ENCODE peak calls at places on chromosome X, in four cellular contexts. I is HepG2, H is H1, B is GM12878. K is an unnamed sample.

GRCh38 chrX:110081320-110081719 is 78.4 kb downstream of the TMEM164 start:
- DNase-seq in I (no peak), H (no peak), B (no peak), K (no peak)

GRCh38 chrX:41025926-41026325 is 59.3 kb upstream of the USP9X start:
- DNase-seq in I (no peak), H (no peak), B (no peak), K (no peak)

GRCh38 chrX:48153769-48154168 is 23.3 kb downstream of the SPACA5B start:
- DNase-seq in I (no peak), H (no peak), B (no peak), K (no peak)

GRCh38 chrX:48752498-48752897 is 9.0 kb upstream of the GLOD5 start:
- DNase-seq in I (no peak), H (no peak), B (no peak), K (no peak)

GRCh38 chrX:123962794-123963373 is 1.4 kb downstream of the STAG2 start:
- DNase-seq in I (peak), H (no peak), B (peak), K (peak)

GRCh38 chrX:24259544-24260240 is 54.2 kb downstream of the SUPT20HL2 start:
- DNase-seq in I (peak), H (no peak), B (no peak), K (peak)

GRCh38 chrX:18390941-18391538 is 34.4 kb upstream of the CDKL5 start:
- DNase-seq in I (peak), H (no peak), B (peak), K (peak)

GRCh38 chrX:114344756-114345155 is 239.1 kb upstream of the HTR2C start:
- DNase-seq in I (peak), H (no peak), B (no peak), K (peak)

GRCh38 chrX:77446029-77446585 is 1.1 kb upstream of the FGF16 start:
- DNase-seq in I (no peak), H (no peak), B (no peak), K (peak)

GRCh38 chrX:8189096-8189830 is 18.2 kb upstream of the VCX2 start:
- DNase-seq in I (no peak), H (no peak), B (no peak), K (no peak)

GRCh38 chrX:115525486-115525885 is 35.5 kb upstream of the PLS3 start:
- DNase-seq in I (no peak), H (no peak), B (no peak), K (no peak)

GRCh38 chrX:42109428-42109827 is 186.1 kb upstream of the CASK start:
- DNase-seq in I (no peak), H (no peak), B (no peak), K (no peak)

GRCh38 chrX:19772306-19772705 is 115.1 kb downstream of the SH3KBP1 start:
- DNase-seq in I (no peak), H (no peak), B (no peak), K (no peak)

GRCh38 chrX:74133156-74133796 is 170.7 kb upstream of the ZCCHC13 start:
- DNase-seq in I (peak), H (no peak), B (peak), K (peak)

GRCh38 chrX:150872773-150873336 is 25.6 kb downstream of the CD99L2 start:
- DNase-seq in I (no peak), H (no peak), B (no peak), K (no peak)

GRCh38 chrX:109774706-109775105 is 41.6 kb upstream of the ACSL4 start:
- DNase-seq in I (peak), H (no peak), B (peak), K (no peak)

GRCh38 chrX:66074920-66075879 is 35.3 kb upstream of the VSIG4 start:
- DNase-seq in I (no peak), H (no peak), B (peak), K (no peak)

GRCh38 chrX:86917959-86918358 is 599.6 kb upstream of the KLHL4 start:
- DNase-seq in I (no peak), H (no peak), B (no peak), K (no peak)

GRCh38 chrX:136423724-136424123 is 64.0 kb upstream of the BRS3 start:
- DNase-seq in I (no peak), H (no peak), B (no peak), K (no peak)

GRCh38 chrX:151713859-151714258 is 2.0 kb upstream of the FATE1 start:
- DNase-seq in I (peak), H (no peak), B (no peak), K (no peak)

GRCh38 chrX:15564981-15565579 is 35.7 kb downstream of the ACE2 start:
- DNase-seq in I (peak), H (peak), B (peak), K (peak)

GRCh38 chrX:149286940-149287349 is 218.2 kb downstream of the IDS start:
- DNase-seq in I (peak), H (no peak), B (peak), K (peak)

GRCh38 chrX:136158685-136159084 is 11.4 kb downstream of the FHL1 start:
- DNase-seq in I (no peak), H (no peak), B (no peak), K (no peak)

GRCh38 chrX:155966876-155967275 is 30.6 kb upstream of the IL9R start:
- DNase-seq in I (peak), H (no peak), B (peak), K (peak)

DNA sequence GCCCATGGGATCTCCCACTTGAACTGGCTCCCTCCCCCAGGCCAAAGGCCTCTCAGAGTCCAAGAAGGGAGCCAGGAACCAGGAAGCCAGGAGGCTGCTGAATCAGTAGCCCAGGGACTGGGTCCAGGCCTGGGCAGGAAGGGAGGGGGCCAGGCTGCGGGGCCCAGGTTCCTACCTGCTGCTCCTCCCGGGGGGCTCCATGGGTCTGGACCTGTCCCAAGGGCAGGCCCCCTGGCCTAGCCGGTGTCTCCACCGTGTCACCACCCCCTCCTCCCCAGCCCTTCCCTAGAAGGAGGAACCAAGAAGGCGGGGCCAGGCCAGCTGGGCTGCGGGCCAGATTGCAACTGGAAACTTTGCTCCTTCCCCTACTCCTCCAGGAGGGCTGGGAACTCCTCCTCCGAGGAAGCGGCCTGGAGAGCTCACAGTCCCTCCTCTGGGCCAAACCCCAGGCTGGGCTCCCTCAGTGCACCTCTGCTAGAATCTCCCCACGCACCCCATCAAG is at the start of gene IQSEC2:
- DNase-seq in I (no peak), H (peak), B (no peak), K (peak)
- TF ChIP-seq SUZ12 in I (no peak), H (no peak), B (no peak), K (no peak)

GRCh38 chrX:39756086-39756883 is 341.5 kb downstream of the BCOR start:
- DNase-seq in I (no peak), H (no peak), B (no peak), K (no peak)

GRCh38 chrX:39757971-39758370 is 339.8 kb downstream of the BCOR start:
- DNase-seq in I (no peak), H (no peak), B (no peak), K (no peak)

GRCh38 chrX:39752820-39753219 is 344.9 kb downstream of the BCOR start:
- DNase-seq in I (no peak), H (no peak), B (no peak), K (no peak)

GRCh38 chrX:39753296-39753996 is 344.3 kb downstream of the BCOR start:
- DNase-seq in I (no peak), H (no peak), B (no peak), K (no peak)

DNA sequence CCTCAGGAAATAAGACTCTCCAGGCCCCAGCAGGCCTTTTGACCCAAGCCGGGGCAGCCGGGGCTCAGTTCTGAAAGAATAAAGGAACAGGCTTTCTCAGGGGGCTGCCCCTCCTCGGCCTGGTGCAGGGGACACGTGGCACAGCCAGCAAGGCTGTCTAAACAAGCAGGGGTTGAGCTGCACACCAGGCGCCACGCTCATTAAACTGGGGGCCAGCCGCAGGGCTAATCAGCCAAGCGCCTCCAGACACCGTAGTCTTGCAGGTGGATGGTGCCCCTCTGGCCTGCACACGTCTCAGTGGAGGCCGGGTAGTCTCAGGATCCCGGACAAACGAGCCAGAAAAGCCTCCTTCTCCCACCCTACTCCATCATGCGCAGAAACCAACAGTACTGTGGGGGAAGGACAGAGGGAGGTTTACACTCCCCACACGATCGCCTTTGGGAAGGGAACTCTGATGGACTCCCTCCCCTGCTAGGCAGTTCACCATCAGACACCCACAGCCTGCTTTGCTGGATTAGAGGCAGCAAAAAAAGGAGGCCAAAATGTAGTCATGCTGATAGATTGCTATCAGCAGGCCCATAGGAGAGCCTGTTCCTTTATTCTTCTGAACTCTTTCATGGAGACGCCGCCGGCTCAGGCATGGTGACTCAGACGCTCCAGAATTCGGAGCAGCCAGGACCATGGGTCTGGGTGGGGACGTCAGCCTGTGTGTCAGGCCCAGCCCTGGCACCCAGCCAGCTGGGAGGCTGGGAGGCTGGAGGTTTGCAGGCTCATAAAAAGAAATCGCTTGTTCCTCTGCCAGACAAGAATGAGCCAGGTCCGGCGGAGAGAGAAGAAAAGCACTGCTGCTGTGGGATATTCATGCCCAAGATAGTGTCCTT is 342.4 kb downstream of the BCOR start:
- DNase-seq in I (peak), H (no peak), B (no peak), K (peak)
- TF ChIP-seq YY1 in I (no peak), H (no peak), B (no peak), K (no peak)

DNA sequence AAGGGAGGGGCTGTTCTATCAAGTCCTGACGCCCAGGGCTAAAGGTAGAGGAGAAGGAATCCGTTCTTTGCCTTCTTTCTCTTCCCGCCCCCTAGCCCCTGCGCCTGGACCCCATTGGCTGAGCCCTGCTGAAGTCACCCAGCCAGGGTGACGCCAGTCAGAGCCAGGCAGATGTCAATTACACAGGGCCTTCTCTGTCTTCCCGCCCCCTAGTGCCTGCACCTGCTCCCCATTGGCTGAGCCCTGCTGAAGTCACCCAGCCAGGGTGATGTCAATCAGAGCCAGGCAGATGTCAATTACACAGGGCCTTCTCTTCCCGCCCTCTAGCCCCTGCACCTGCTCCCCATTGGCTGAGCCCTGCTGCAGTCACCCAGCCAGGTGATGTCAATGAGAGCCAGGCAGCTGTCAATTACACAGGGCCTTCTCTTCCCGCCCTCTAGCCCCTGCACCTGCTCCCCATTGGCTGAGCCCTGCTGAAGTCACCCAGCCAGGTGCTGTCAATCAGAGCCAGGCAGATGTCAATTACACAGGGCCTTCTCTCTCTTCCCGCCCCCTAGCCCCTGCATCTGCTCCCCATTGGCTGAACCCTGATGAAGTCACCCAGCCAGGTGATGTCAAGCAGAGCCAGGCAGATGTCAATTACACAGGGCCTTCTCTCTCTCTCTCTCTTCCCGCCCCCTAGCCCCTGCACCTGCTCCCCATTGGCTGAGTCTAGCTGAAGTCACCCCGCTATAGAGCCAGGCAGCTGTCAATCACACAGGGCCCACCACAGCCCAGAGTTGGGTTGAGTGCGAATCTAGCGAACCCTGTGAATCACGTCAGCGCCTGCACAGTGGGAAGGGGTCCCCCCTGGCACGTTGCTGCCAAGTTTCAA is 46.4 kb downstream of the ASMT start:
- DNase-seq in I (peak), H (peak), B (peak), K (peak)
- H3K9ac ChIP-seq in I (no peak), H (no peak), B (peak), K (no peak)

GRCh38 chrX:69151898-69152297 is 13.4 kb downstream of the PJA1 start:
- DNase-seq in I (no peak), H (no peak), B (no peak), K (no peak)

GRCh38 chrX:69152398-69152797 is 12.9 kb downstream of the PJA1 start:
- DNase-seq in I (peak), H (no peak), B (no peak), K (no peak)

GRCh38 chrX:69153060-69153730 is 12.1 kb downstream of the PJA1 start:
- DNase-seq in I (peak), H (no peak), B (no peak), K (peak)

GRCh38 chrX:69149466-69150293 is 15.6 kb downstream of the PJA1 start:
- DNase-seq in I (no peak), H (no peak), B (no peak), K (peak)

DNA sequence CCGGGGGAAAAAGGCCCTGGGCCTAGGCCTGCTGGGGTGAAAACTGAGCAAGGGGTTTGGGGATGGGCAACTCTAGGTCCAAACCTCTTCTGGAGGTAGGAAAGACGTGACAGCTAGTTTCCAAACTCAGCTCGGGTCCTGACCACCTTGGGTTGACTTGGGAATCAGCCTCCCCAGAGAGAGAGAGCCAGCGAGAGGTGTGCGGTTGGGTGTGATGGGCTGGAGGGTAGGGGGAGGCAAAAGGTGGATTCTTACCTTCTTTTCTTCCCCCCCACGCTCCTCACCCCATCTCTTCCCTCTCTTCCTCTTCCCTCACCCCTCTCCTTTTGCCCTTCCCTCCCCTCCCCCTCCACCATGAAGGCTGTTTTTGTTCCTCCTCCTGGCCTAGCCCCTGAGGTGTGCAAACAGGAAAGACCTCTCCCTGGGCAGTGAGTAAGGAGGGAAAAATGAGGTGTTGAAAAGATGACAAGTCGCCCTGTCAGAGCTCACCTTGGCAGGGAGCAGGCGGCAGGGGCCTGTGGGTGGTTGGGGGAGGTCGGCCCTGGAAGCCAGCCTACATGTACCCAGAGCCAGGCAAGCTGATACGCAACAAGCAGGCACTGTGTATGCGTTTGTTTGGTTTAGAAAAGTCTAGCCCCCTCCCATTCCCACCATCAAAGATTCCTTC is 14.8 kb downstream of the PJA1 start:
- DNase-seq in I (peak), H (no peak), B (no peak), K (no peak)
- TF ChIP-seq SUZ12 in I (no peak), H (no peak), B (no peak), K (no peak)

GRCh38 chrX:118724352-118724751 is 3.1 kb upstream of the IL13RA1 start:
- DNase-seq in I (no peak), H (no peak), B (no peak), K (no peak)

GRCh38 chrX:118727686-118728339 is 407 bp downstream of the IL13RA1 start:
- DNase-seq in I (peak), H (no peak), B (no peak), K (no peak)

GRCh38 chrX:118724775-118725174 is 2.6 kb upstream of the IL13RA1 start:
- DNase-seq in I (peak), H (no peak), B (no peak), K (no peak)

GRCh38 chrX:118729043-118729652 is 1.7 kb downstream of the IL13RA1 start:
- DNase-seq in I (no peak), H (no peak), B (no peak), K (no peak)

GRCh38 chrX:118726887-118727685 is at the start of gene IL13RA1:
- DNase-seq in I (peak), H (peak), B (no peak), K (peak)
- TF ChIP-seq YY1 in I (no peak), H (no peak), B (no peak), K (no peak)

GRCh38 chrX:45761920-45762319 is 561.2 kb upstream of the DIPK2B start:
- DNase-seq in I (no peak), H (no peak), B (no peak), K (no peak)
- H3K9ac ChIP-seq in I (no peak), H (no peak), B (no peak), K (no peak)

GRCh38 chrX:72421797-72422196 is 116.1 kb upstream of the CITED1 start:
- DNase-seq in I (no peak), H (no peak), B (no peak), K (no peak)
- TF ChIP-seq SUZ12 in I (no peak), H (no peak), B (no peak), K (no peak)

GRCh38 chrX:68978211-68978780 is 149.5 kb downstream of the EFNB1 start:
- DNase-seq in I (no peak), H (no peak), B (no peak), K (peak)

GRCh38 chrX:68982476-68982875 is 153.7 kb downstream of the EFNB1 start:
- DNase-seq in I (no peak), H (no peak), B (no peak), K (no peak)

GRCh38 chrX:68980906-68981616 is 152.2 kb downstream of the EFNB1 start:
- DNase-seq in I (no peak), H (no peak), B (no peak), K (no peak)

GRCh38 chrX:68985135-68985725 is 156.4 kb downstream of the EFNB1 start:
- DNase-seq in I (no peak), H (no peak), B (no peak), K (peak)

GRCh38 chrX:68983004-68983857 is 154.4 kb downstream of the EFNB1 start:
- DNase-seq in I (no peak), H (no peak), B (no peak), K (no peak)
- TF ChIP-seq YY1 in I (no peak), H (no peak), B (no peak), K (no peak)

K was measured in NT2/D1.